ENCODE peak calls at places on chromosomes 6 and 20, in ten cellular contexts. X is heart right ventricle; V is OCI-LY7; E is GM23338; N is CD8-positive, alpha-beta memory T cell; F is body of pancreas; R is left ventricle myocardium inferior; C is astrocyte; U is mucosa of descending colon; S is upper lobe of right lung. O is an unnamed sample. For H3K4me1, the result is how much of the 10 kb centered on the place peaks cover.

GRCh38 chr6:154460306-154461071 is 50.0 kb downstream of the CNKSR3 start:
- DNase-seq in S (no peak), X (no peak), U (no peak), E (no peak), V (no peak), F (peak), C (peak), R (no peak), N (no peak), O (no peak)

GRCh38 chr20:64107736-64108457 is 532 bp upstream of the NPBWR2 start:
- DNase-seq in U (no peak), S (peak), C (no peak), F (no peak), E (peak), X (no peak), V (peak), R (peak), N (no peak), O (no peak)

GRCh38 chr20:17471606-17472187 is 59.5 kb downstream of the BFSP1 start:
- DNase-seq in V (no peak), F (no peak), U (no peak), N (no peak), C (no peak), X (no peak), S (no peak), R (no peak), E (no peak), O (no peak)

GRCh38 chr20:63658749-63659187 is 656 bp downstream of the RTEL1 start:
- DNase-seq in U (peak), E (no peak), C (peak), X (no peak), S (peak), R (peak), N (no peak), V (no peak), F (peak), O (no peak)

GRCh38 chr20:19497064-19497463 is 261.0 kb upstream of the RIN2 start:
- DNase-seq in V (no peak), S (no peak), C (peak), E (no peak), F (no peak), X (no peak), U (no peak), R (no peak), N (no peak), O (no peak)

GRCh38 chr6:54981647-54982046 is 135.1 kb downstream of the FAM83B start:
- DNase-seq in U (no peak), X (no peak), S (no peak), C (peak), N (no peak), E (no peak), F (no peak), V (no peak), R (no peak), O (no peak)

GRCh38 chr20:38599410-38599882 is 2.2 kb upstream of the ARHGAP40 start:
- DNase-seq in N (no peak), S (peak), C (no peak), X (peak), F (peak), R (peak), V (no peak), U (peak), E (no peak), O (no peak)

GRCh38 chr6:30163918-30164654 is 740 bp downstream of the TRIM15 start:
- DNase-seq in C (no peak), N (no peak), S (no peak), V (no peak), U (no peak), R (no peak), X (no peak), F (no peak), E (no peak), O (no peak)

GRCh38 chr20:45500022-45500421 is 15.4 kb downstream of the SPINT3 start:
- DNase-seq in E (no peak), C (no peak), R (no peak), U (peak), N (no peak), X (no peak), F (no peak), S (peak), V (no peak), O (no peak)

GRCh38 chr6:132298344-132298949 is 102.8 kb downstream of the MOXD1 start:
- DNase-seq in C (peak), F (peak), R (no peak), U (no peak), E (peak), V (peak), X (peak), N (no peak), S (no peak), O (peak)

GRCh38 chr6:111984081-111984480 is 69.8 kb upstream of the CCN6 start:
- DNase-seq in R (no peak), V (no peak), X (no peak), N (no peak), C (no peak), S (no peak), E (no peak), U (no peak), F (no peak), O (no peak)

GRCh38 chr6:94446120-94446519 is 1026.8 kb upstream of the EPHA7 start:
- DNase-seq in N (no peak), F (no peak), C (no peak), E (peak), R (no peak), X (no peak), S (no peak), U (no peak), V (no peak), O (no peak)

GRCh38 chr6:170269873-170270541 is 20.9 kb downstream of the DLL1 start:
- DNase-seq in V (no peak), X (no peak), C (no peak), U (peak), R (no peak), F (no peak), S (no peak), N (no peak), E (no peak), O (no peak)

GRCh38 chr6:122717350-122717749 is 62.2 kb upstream of the FABP7 start:
- DNase-seq in F (peak), R (no peak), U (no peak), E (peak), S (no peak), V (no peak), N (no peak), X (peak), C (peak), O (no peak)

GRCh38 chr6:43937236-43938177 is 167.5 kb downstream of the VEGFA start:
- DNase-seq in X (no peak), F (no peak), U (no peak), R (peak), S (no peak), V (no peak), E (no peak), N (no peak), C (no peak), O (no peak)

GRCh38 chr6:31112478-31112877 is at the start of gene C6orf15:
- DNase-seq in R (no peak), N (no peak), U (no peak), F (no peak), C (no peak), X (no peak), S (no peak), V (no peak), E (no peak), O (no peak)

GRCh38 chr20:43973231-43973630 is 58.6 kb downstream of the TOX2 start:
- DNase-seq in N (no peak), R (no peak), V (no peak), S (no peak), F (no peak), E (no peak), C (no peak), X (no peak), U (no peak), O (no peak)

GRCh38 chr20:58913079-58913478 is 60.6 kb downstream of the GNAS start:
- DNase-seq in R (no peak), X (no peak), U (no peak), E (no peak), V (no peak), C (no peak), S (no peak), F (no peak), N (no peak), O (no peak)

GRCh38 chr6:6841571-6841970 is 253.1 kb downstream of the LY86 start:
- DNase-seq in N (no peak), U (no peak), V (no peak), X (no peak), F (no peak), E (no peak), R (no peak), S (no peak), C (no peak), O (no peak)

GRCh38 chr6:28988536-28989415 is 16.3 kb downstream of the ZNF311 start:
- DNase-seq in X (peak), R (peak), S (peak), N (peak), U (peak), F (peak), E (peak), C (peak), V (no peak), O (peak)

GRCh38 chr6:90294614-90294988 is 2.0 kb downstream of the BACH2 start:
- DNase-seq in F (no peak), V (peak), E (peak), U (no peak), S (no peak), N (peak), X (no peak), C (no peak), R (no peak), O (peak)

GRCh38 chr6:81216668-81217067 is 535.8 kb downstream of the TENT5A start:
- DNase-seq in E (no peak), S (no peak), F (no peak), V (no peak), U (no peak), N (no peak), R (no peak), C (no peak), X (no peak), O (no peak)

GRCh38 chr6:152420696-152421095 is 216.5 kb downstream of the SYNE1 start:
- DNase-seq in C (no peak), N (no peak), S (no peak), F (no peak), V (no peak), R (no peak), U (no peak), X (no peak), E (no peak), O (no peak)
- H3K4me1 ChIP-seq in C (under half), N (under half), S (under half), F (under half), V (under half), R (under half), U (under half), X (under half), E (under half), O (under half)

GRCh38 chr6:139690007-139690406 is 315.6 kb upstream of the CITED2 start:
- DNase-seq in X (no peak), C (no peak), U (no peak), V (no peak), F (no peak), S (no peak), R (no peak), E (no peak), N (no peak), O (no peak)

GRCh38 chr6:139699335-139699734 is 324.9 kb upstream of the CITED2 start:
- DNase-seq in V (no peak), U (no peak), X (no peak), E (no peak), F (peak), S (no peak), C (peak), N (no peak), R (no peak), O (no peak)

GRCh38 chr6:139698526-139699182 is 324.2 kb upstream of the CITED2 start:
- DNase-seq in E (no peak), S (no peak), U (no peak), F (peak), N (no peak), X (no peak), R (no peak), C (no peak), V (no peak), O (no peak)

GRCh38 chr6:139693735-139694134 is 319.3 kb upstream of the CITED2 start:
- DNase-seq in R (no peak), C (no peak), F (no peak), V (no peak), N (no peak), U (no peak), X (no peak), E (no peak), S (no peak), O (no peak)

DNA sequence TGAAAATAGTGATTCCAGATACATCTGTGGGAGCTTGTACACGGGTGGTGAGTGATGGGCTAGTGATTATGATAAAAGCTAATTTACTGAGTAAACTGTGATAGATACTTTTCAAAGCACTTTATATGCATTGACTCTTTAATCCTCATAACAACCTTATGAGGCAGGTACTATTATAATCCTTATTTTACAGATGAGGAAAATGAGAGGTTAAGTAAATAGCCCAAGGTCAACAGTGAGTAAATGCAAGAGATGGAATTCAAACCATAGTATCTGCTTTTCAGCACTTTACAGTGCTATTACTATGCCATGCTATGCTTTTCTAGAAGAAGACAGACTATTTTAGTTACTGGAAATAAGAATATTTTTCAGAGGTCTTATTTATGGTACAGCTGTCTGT is 320.9 kb upstream of the CITED2 start:
- DNase-seq in X (no peak), U (no peak), V (no peak), C (no peak), N (no peak), R (no peak), F (no peak), E (no peak), S (no peak), O (no peak)
- H3K4me1 ChIP-seq in X (under half), U (under half), V (under half), C (under half), N (under half), R (under half), F (under half), E (under half), S (under half), O (under half)

GRCh38 chr20:910132-910839 is 5.8 kb downstream of the ANGPT4 start:
- DNase-seq in C (no peak), V (no peak), E (no peak), N (no peak), F (no peak), S (no peak), X (no peak), R (no peak), U (no peak), O (no peak)

GRCh38 chr20:910840-911770 is 5.0 kb downstream of the ANGPT4 start:
- DNase-seq in S (no peak), E (no peak), C (no peak), R (no peak), X (no peak), N (no peak), V (no peak), U (no peak), F (peak), O (no peak)

GRCh38 chr20:911882-912600 is 4.1 kb downstream of the ANGPT4 start:
- DNase-seq in X (no peak), F (no peak), C (no peak), S (no peak), V (peak), U (no peak), N (no peak), E (peak), R (no peak), O (peak)

GRCh38 chr20:906703-907102 is 9.4 kb downstream of the ANGPT4 start:
- DNase-seq in F (no peak), V (no peak), C (no peak), E (no peak), U (no peak), R (no peak), X (no peak), S (no peak), N (no peak), O (no peak)

GRCh38 chr20:909641-910040 is 6.5 kb downstream of the ANGPT4 start:
- DNase-seq in E (no peak), V (no peak), N (no peak), R (no peak), S (no peak), U (no peak), C (no peak), X (no peak), F (no peak), O (no peak)
- H3K4me1 ChIP-seq in E (under half), V (under half), N (under half), R (under half), S (under half), U (under half), C (under half), X (under half), F (under half), O (under half)

DNA sequence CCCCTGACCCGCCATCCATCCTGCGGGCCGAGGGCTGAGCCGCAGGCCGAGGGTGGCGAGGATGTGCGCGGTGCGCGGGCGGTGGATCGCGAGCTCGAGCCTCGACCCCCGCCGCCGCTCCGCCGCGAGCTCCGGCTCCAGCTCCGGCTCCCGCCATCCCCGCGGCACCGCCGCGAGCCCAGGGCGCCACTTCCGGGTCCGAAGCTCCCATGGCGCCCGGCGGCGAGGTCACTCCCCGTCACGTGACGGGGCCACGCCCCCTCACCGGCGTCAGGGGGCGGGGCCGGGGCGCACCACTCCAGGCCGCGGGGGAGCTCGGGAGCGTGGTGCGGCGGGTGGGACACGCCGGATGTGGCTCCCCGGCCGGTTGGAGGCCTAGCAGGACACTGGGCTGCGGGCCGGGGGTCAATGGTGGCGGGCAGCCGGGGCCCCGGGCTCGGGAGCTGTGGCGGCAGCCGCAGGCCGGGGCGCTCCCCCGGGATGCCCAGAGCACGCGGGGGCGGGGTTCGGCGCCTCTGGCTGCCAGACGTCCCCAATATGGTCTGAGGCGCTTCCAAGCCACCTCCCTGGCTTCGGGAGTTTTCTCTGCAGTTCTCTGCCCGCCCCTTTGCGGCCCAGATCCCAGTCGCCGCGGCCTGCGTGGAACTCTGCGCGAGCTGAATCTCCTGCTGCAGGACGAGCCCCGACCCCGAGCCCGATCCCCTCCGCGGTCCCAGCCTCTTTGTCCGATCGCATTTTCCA is at the start of gene MTCH1:
- DNase-seq in C (peak), S (peak), F (peak), R (peak), U (peak), X (peak), V (peak), E (peak), N (peak), O (peak)
- H3K4me1 ChIP-seq in C (under half), S (under half), F (under half), R (half or more), U (under half), X (under half), V (under half), E (under half), N (under half), O (under half)

DNA sequence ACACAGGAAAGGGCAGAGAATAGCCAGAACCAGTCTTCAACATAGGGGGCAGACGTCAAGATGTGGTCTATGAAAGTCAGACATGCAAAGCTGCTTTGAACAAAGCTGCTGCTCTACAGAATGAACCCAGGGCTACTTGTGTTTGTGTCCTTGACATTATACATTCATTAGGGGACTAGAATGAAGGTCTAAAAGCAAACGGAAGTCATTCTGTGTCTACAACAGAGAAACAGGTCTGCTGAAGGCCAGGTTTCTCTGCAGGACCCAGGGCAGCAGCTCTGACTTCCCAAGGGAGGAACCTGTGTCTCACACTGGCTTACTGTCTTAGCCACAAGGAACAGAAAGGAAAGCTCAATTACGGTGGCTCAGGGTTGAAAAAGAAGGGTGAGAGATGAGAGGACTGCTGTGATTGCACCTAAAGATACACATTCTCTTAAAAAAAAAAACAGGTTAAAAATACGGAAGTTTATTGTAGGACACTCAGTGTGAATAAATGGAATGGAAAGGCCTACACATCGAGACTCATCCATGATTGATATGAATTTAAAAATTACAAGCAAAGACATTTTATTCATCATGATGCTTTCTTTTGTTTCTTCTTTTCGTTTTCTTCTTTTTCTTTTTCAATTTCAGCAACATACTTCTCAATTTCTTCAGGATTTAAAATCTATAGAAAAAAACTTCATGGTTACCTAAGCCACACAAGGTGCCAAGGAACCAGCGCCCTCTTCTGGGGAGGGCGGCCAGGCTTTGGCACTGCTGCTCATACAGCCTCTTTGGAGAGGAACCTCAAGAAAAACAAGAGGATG is 6.7 kb downstream of the PSMA7 start:
- DNase-seq in F (peak), U (no peak), R (peak), V (peak), X (peak), C (peak), N (peak), S (peak), E (peak), O (peak)
- H3K4me1 ChIP-seq in F (under half), U (under half), R (half or more), V (under half), X (half or more), C (under half), N (under half), S (under half), E (under half), O (under half)

GRCh38 chr6:145076110-145076841 is 659.0 kb downstream of the EPM2A start:
- DNase-seq in N (no peak), X (no peak), V (no peak), E (no peak), C (no peak), U (no peak), R (no peak), S (no peak), F (no peak), O (no peak)

GRCh38 chr6:145077382-145077781 is 657.9 kb downstream of the EPM2A start:
- DNase-seq in X (no peak), R (no peak), N (no peak), U (no peak), E (no peak), C (no peak), F (no peak), V (no peak), S (no peak), O (no peak)

GRCh38 chr6:145074805-145075204 is 660.5 kb downstream of the EPM2A start:
- DNase-seq in C (no peak), E (no peak), X (no peak), R (no peak), S (no peak), V (no peak), F (no peak), U (no peak), N (no peak), O (no peak)

GRCh38 chr6:145073811-145074210 is 661.5 kb downstream of the EPM2A start:
- DNase-seq in C (peak), U (no peak), V (no peak), S (no peak), X (no peak), E (no peak), R (no peak), F (no peak), N (no peak), O (no peak)

GRCh38 chr6:145075425-145075824 is 659.9 kb downstream of the EPM2A start:
- DNase-seq in E (no peak), C (no peak), S (no peak), U (no peak), X (no peak), V (no peak), R (no peak), F (no peak), N (no peak), O (no peak)
- H3K4me1 ChIP-seq in E (under half), C (under half), S (under half), U (under half), X (under half), V (under half), R (under half), F (under half), N (under half), O (under half)

DNA sequence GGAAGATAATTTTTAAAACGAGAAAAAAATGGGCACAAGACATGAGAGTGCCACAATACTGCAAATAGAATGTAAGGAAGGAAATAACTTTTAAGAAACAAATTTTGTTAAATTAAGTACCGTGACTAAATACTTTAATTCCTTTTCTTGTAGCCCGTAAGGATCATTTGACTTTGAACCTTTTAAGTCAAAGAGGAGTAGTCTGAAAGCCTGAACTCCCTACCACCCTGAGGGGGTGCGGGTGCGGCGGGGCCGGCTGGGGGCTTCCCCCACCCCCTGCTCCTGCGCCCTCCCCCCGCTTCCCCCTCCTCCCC is 231 bp upstream of the PHACTR2 start:
- DNase-seq in F (no peak), N (no peak), R (no peak), U (no peak), S (no peak), E (no peak), C (no peak), V (no peak), X (no peak), O (no peak)
- H3K4me1 ChIP-seq in F (under half), N (under half), R (half or more), U (under half), S (under half), E (half or more), C (under half), V (under half), X (half or more), O (under half)

GRCh38 chr6:87066449-87067288 is 28.2 kb downstream of the CGA start:
- DNase-seq in E (peak), S (no peak), X (peak), N (peak), V (peak), C (peak), U (no peak), R (no peak), F (peak), O (peak)
- H3K4me1 ChIP-seq in E (under half), S (under half), X (under half), N (under half), V (under half), C (under half), U (under half), R (under half), F (under half), O (under half)